ENCODE peak calls at places on chromosomes 2 and 18, in ten cellular contexts. Q, F, Z, X, N, A, P, D, M and C are unnamed samples.

GRCh38 chr2:174925046-174925784 is 80.0 kb downstream of the CHN1 start:
- DNase-seq in A (no peak), X (no peak), P (no peak), D (no peak), Q (no peak), Z (no peak), F (no peak), N (no peak), M (no peak), C (no peak)

GRCh38 chr2:132400169-132400900 is 16.3 kb upstream of the GPR39 start:
- DNase-seq in X (peak), P (no peak), F (peak), N (no peak), Q (no peak), M (no peak), D (no peak), Z (peak), A (peak), C (no peak)

GRCh38 chr18:55110436-55110835 is 151.2 kb upstream of the CCDC68 start:
- DNase-seq in X (peak), P (no peak), Z (no peak), N (no peak), F (peak), A (no peak), M (no peak), Q (no peak), D (no peak), C (no peak)

GRCh38 chr18:13513015-13513414 is 213.3 kb downstream of the FAM210A start:
- DNase-seq in Z (no peak), M (no peak), X (no peak), N (no peak), D (no peak), Q (no peak), P (peak), A (no peak), F (no peak), C (no peak)

GRCh38 chr2:127463155-127463991 is 45.1 kb downstream of the PROC start:
- DNase-seq in X (peak), M (no peak), A (peak), P (no peak), F (no peak), D (no peak), Q (no peak), N (no peak), Z (no peak), C (peak)

GRCh38 chr2:229130522-229130921 is 140.6 kb downstream of the PID1 start:
- DNase-seq in Q (no peak), N (no peak), X (no peak), F (peak), D (no peak), M (no peak), Z (no peak), A (peak), P (no peak), C (no peak)

GRCh38 chr2:38635139-38635538 is 30.8 kb upstream of the GALM start:
- DNase-seq in M (no peak), A (no peak), P (no peak), F (no peak), X (no peak), D (no peak), Q (no peak), N (no peak), Z (no peak), C (no peak)

GRCh38 chr2:206881708-206882335 is 57.5 kb upstream of the CPO start:
- DNase-seq in Q (no peak), F (no peak), Z (no peak), P (no peak), X (no peak), M (no peak), N (no peak), D (no peak), A (no peak), C (no peak)

GRCh38 chr2:24813645-24814257 is 20.5 kb downstream of the CENPO start:
- DNase-seq in D (no peak), Q (no peak), A (no peak), P (no peak), Z (no peak), F (no peak), M (no peak), X (no peak), N (no peak), C (no peak)

GRCh38 chr2:179702912-179703311 is 158.5 kb downstream of the ZNF385B start:
- DNase-seq in N (no peak), Z (no peak), M (no peak), Q (no peak), X (no peak), P (no peak), A (no peak), F (no peak), D (no peak), C (no peak)

GRCh38 chr2:127305985-127306585 is 12.1 kb upstream of the ERCC3 start:
- DNase-seq in A (no peak), M (no peak), N (no peak), D (no peak), F (peak), P (no peak), Z (peak), Q (no peak), X (peak), C (no peak)

GRCh38 chr2:140695163-140695562 is 1435.7 kb downstream of the LRP1B start:
- DNase-seq in A (no peak), P (peak), M (no peak), N (no peak), F (peak), X (peak), D (no peak), Q (no peak), Z (peak), C (no peak)

GRCh38 chr2:101848790-101849410 is 142.9 kb upstream of the IL1R2 start:
- DNase-seq in N (no peak), Z (no peak), P (no peak), A (no peak), F (no peak), M (no peak), X (no peak), Q (no peak), D (no peak), C (no peak)

GRCh38 chr2:101850991-101851390 is 140.8 kb upstream of the IL1R2 start:
- DNase-seq in M (no peak), P (no peak), X (no peak), F (no peak), Q (no peak), Z (no peak), N (no peak), A (no peak), D (no peak), C (no peak)

GRCh38 chr2:101852824-101853223 is 138.9 kb upstream of the IL1R2 start:
- DNase-seq in M (no peak), P (no peak), X (peak), N (no peak), Q (no peak), F (peak), D (no peak), Z (peak), A (no peak), C (no peak)

GRCh38 chr2:101847661-101848339 is 144.0 kb upstream of the IL1R2 start:
- DNase-seq in A (no peak), Q (no peak), F (no peak), Z (peak), D (no peak), X (no peak), P (no peak), M (no peak), N (no peak), C (no peak)

GRCh38 chr2:101850450-101850849 is 141.3 kb upstream of the IL1R2 start:
- DNase-seq in M (no peak), D (no peak), X (no peak), A (no peak), Z (no peak), Q (no peak), N (no peak), F (no peak), P (no peak), C (no peak)
- TF ChIP-seq CTCF in M (no peak), D (no peak), X (no peak), A (no peak), Z (no peak), Q (no peak), N (no peak), F (no peak), P (no peak), C (no peak)

DNA sequence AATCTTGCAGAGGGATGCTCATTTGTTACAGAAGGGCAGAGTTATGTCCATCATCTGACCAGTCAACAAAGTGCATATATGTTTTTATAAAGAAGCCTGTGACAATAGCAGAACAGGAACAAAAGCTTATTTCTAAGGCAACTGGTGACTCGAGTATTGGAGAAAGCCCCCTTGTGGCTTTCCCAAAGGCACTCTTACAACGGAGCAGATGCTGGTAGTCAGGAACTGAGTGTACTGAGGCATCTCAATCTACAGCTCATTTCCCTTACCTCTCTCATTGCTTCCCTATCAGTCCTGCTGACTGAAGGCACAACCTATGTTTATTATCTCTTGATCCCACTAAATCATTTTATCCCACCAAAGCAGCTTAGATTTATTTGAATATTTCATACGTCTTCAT is 557.1 kb upstream of the CHAC2 start:
- DNase-seq in P (no peak), M (no peak), D (no peak), X (no peak), Z (no peak), Q (no peak), F (no peak), A (no peak), N (no peak), C (no peak)
- TF ChIP-seq CTCF in P (peak), M (no peak), D (peak), X (peak), Z (no peak), Q (no peak), F (no peak), A (no peak), N (no peak), C (no peak)

GRCh38 chr2:169446452-169446851 is 32.8 kb upstream of the BBS5 start:
- DNase-seq in N (no peak), Q (no peak), A (no peak), F (no peak), X (no peak), M (no peak), P (no peak), D (no peak), Z (no peak), C (no peak)

GRCh38 chr2:169448865-169449264 is 30.4 kb upstream of the BBS5 start:
- DNase-seq in A (no peak), X (no peak), Q (no peak), Z (no peak), D (no peak), N (no peak), F (no peak), P (no peak), M (no peak), C (no peak)

DNA sequence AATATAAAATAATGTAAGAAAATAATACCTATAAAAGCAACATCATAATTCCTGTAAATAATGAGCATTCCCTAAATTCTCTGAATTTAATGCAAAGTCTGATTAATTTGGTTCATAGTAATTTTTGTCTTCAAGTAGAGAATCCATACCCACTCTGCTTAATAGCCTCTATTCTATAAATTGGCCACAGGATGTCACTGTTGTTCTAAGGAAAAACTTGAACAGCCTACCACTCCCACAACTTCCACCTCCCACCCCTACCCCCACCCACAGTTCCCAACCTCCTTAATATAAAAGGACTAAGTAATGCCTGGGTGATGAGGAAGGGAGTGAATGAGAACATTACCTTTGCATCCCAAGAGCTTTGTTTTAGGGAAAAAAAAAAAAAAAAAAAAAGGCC is 27.2 kb upstream of the BBS5 start:
- DNase-seq in D (no peak), M (peak), Z (peak), X (peak), A (peak), Q (no peak), P (peak), N (no peak), F (peak), C (no peak)
- TF ChIP-seq CTCF in D (peak), M (no peak), Z (peak), X (peak), A (peak), Q (no peak), P (peak), N (peak), F (peak), C (peak)

DNA sequence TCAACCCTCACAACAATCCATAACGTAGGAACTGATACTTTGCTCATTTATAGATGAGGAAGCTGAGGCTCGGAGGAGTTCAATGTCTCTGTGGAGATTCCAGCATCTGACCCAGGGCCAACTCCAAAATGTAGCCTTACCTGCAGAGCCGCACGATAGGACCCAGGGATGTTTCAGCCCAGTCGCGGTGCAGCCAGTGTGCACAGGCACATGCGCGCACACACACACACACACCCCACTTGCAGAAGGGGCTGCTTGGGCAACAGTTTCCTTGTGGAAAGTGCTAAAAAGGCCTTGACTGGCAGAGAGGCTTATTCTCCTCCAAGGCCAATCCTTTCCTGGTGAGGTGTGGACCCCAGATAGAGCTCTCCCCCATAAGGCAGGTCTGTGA is 101.7 kb downstream of the ZFP36L2 start:
- DNase-seq in A (peak), D (no peak), M (no peak), P (no peak), X (no peak), N (no peak), Z (no peak), F (no peak), Q (no peak), C (no peak)
- TF ChIP-seq CTCF in A (no peak), D (no peak), M (no peak), P (no peak), X (no peak), N (no peak), Z (no peak), F (no peak), Q (no peak), C (no peak)

GRCh38 chr2:134131681-134132486 is 122.0 kb upstream of the MGAT5 start:
- DNase-seq in A (no peak), M (no peak), F (no peak), X (no peak), N (no peak), D (no peak), Z (no peak), P (no peak), Q (no peak), C (no peak)

GRCh38 chr2:134133622-134134312 is 120.1 kb upstream of the MGAT5 start:
- DNase-seq in N (no peak), A (no peak), F (no peak), P (no peak), Q (no peak), Z (no peak), D (no peak), X (no peak), M (no peak), C (no peak)

GRCh38 chr2:134134827-134135226 is 119.0 kb upstream of the MGAT5 start:
- DNase-seq in D (no peak), Z (no peak), F (no peak), N (no peak), A (no peak), Q (no peak), M (no peak), P (no peak), X (no peak), C (no peak)

GRCh38 chr2:134134313-134134706 is 119.6 kb upstream of the MGAT5 start:
- DNase-seq in N (no peak), Z (no peak), D (no peak), F (no peak), Q (no peak), M (no peak), A (no peak), X (no peak), P (no peak), C (no peak)

GRCh38 chr2:134132487-134132857 is 121.4 kb upstream of the MGAT5 start:
- DNase-seq in N (no peak), D (no peak), M (no peak), Z (no peak), P (no peak), F (no peak), Q (no peak), A (no peak), X (no peak), C (no peak)
- TF ChIP-seq CTCF in N (no peak), D (no peak), M (no peak), Z (no peak), P (no peak), F (no peak), Q (no peak), A (no peak), X (no peak), C (no peak)

GRCh38 chr18:21191596-21192307 is 50.3 kb upstream of the GREB1L start:
- DNase-seq in N (no peak), X (peak), Z (peak), A (peak), Q (no peak), D (peak), M (no peak), F (peak), P (peak), C (no peak)
- TF ChIP-seq CTCF in N (no peak), X (peak), Z (peak), A (peak), Q (peak), D (peak), M (peak), F (peak), P (peak), C (peak)

GRCh38 chr2:21095714-21096113 is 28.1 kb upstream of the TDRD15 start:
- DNase-seq in Q (no peak), D (no peak), X (no peak), A (no peak), P (no peak), F (no peak), N (no peak), M (no peak), Z (no peak), C (no peak)
- TF ChIP-seq CTCF in Q (no peak), D (no peak), X (no peak), A (no peak), P (no peak), F (no peak), N (no peak), M (no peak), Z (no peak), C (no peak)